ENCODE peak calls at places on chromosomes 2 and 18, in seven cellular contexts. I, H, Q, O, V, U and B are unnamed samples.

GRCh38 chr2:119756837-119757236 is 2.9 kb upstream of the PTPN4 start:
- DNase-seq in H (peak), U (no peak), I (no peak), Q (no peak), V (peak), O (peak), B (peak)

GRCh38 chr2:95025406-95026319 is at the start of gene MAL:
- DNase-seq in Q (no peak), U (no peak), V (no peak), O (peak), H (no peak), I (peak), B (no peak)

GRCh38 chr2:126653102-126653501 is 2.9 kb upstream of the GYPC start:
- DNase-seq in U (no peak), V (no peak), I (no peak), O (no peak), H (no peak), Q (no peak), B (no peak)

GRCh38 chr2:98915751-98916358 is 20.2 kb downstream of the CRACDL start:
- DNase-seq in H (no peak), Q (no peak), I (no peak), V (peak), O (no peak), U (no peak), B (no peak)

GRCh38 chr2:110115291-110116032 is at the start of gene MALL:
- DNase-seq in U (no peak), V (peak), I (peak), H (peak), Q (no peak), O (peak), B (no peak)

GRCh38 chr2:187994464-187995331 is 297.0 kb upstream of the GULP1 start:
- DNase-seq in U (no peak), H (no peak), I (no peak), V (peak), Q (no peak), O (no peak), B (no peak)

GRCh38 chr18:36348971-36349417 is 51.5 kb downstream of the FHOD3 start:
- DNase-seq in O (peak), I (no peak), Q (no peak), H (no peak), U (no peak), V (no peak), B (no peak)

GRCh38 chr18:31190919-31191318 is 28.3 kb upstream of the DSC1 start:
- DNase-seq in H (no peak), Q (no peak), O (no peak), I (no peak), U (no peak), V (no peak), B (no peak)

GRCh38 chr2:160871096-160871495 is 289.1 kb upstream of the TANK start:
- DNase-seq in O (peak), V (peak), I (peak), U (no peak), Q (no peak), H (no peak), B (peak)

GRCh38 chr2:44533508-44533907 is 171.8 kb downstream of the CAMKMT start:
- DNase-seq in U (no peak), O (no peak), Q (no peak), H (no peak), I (no peak), V (no peak), B (no peak)

GRCh38 chr2:69946351-69947077 is 14.9 kb downstream of the ASPRV1 start:
- DNase-seq in Q (peak), U (no peak), H (peak), I (peak), O (no peak), V (peak), B (peak)

GRCh38 chr2:187497858-187498463 is 49.9 kb upstream of the CALCRL start:
- DNase-seq in Q (peak), I (peak), H (peak), V (peak), O (no peak), U (no peak), B (no peak)

GRCh38 chr2:172408143-172408766 is 19.1 kb upstream of the ITGA6 start:
- DNase-seq in O (no peak), U (no peak), V (no peak), H (no peak), I (no peak), Q (no peak), B (no peak)

GRCh38 chr2:189350515-189351209 is 90.6 kb upstream of the WDR75 start:
- DNase-seq in I (no peak), U (peak), V (peak), Q (no peak), H (no peak), O (no peak), B (peak)

GRCh38 chr18:5238371-5238758 is 41.3 kb upstream of the AKAIN1 start:
- DNase-seq in O (peak), I (peak), U (no peak), V (peak), H (no peak), Q (peak), B (no peak)

GRCh38 chr2:225494100-225494459 is 94.6 kb downstream of the NYAP2 start:
- DNase-seq in O (no peak), I (no peak), U (no peak), H (no peak), Q (no peak), V (no peak), B (peak)

GRCh38 chr2:182404102-182404501 is 22.7 kb downstream of the PDE1A start:
- DNase-seq in I (peak), H (no peak), O (no peak), Q (no peak), U (no peak), V (no peak), B (peak)

GRCh38 chr2:28678175-28678855 is 73.3 kb upstream of the PPP1CB start:
- DNase-seq in H (no peak), U (no peak), Q (no peak), I (no peak), O (no peak), V (no peak), B (no peak)

GRCh38 chr18:49967914-49968313 is 154.6 kb upstream of the ACAA2 start:
- DNase-seq in H (no peak), U (no peak), I (no peak), O (no peak), V (no peak), Q (no peak), B (no peak)

GRCh38 chr2:135890830-135891229 is 14.6 kb upstream of the MCM6 start:
- DNase-seq in I (no peak), H (no peak), U (no peak), O (no peak), V (no peak), Q (no peak), B (no peak)

GRCh38 chr2:225668606-225669266 is 269.2 kb downstream of the NYAP2 start:
- DNase-seq in H (peak), O (no peak), V (peak), U (peak), I (peak), Q (peak), B (peak)

GRCh38 chr2:69634197-69634821 is 9.2 kb downstream of the AAK1 start:
- DNase-seq in O (no peak), H (no peak), U (no peak), V (no peak), Q (no peak), I (no peak), B (no peak)

GRCh38 chr2:215498411-215498810 is 62.5 kb upstream of the FN1 start:
- DNase-seq in O (no peak), U (no peak), I (peak), V (no peak), H (no peak), Q (no peak), B (peak)

GRCh38 chr2:35508601-35509000 is 847.0 kb upstream of the CRIM1 start:
- DNase-seq in O (no peak), U (no peak), H (no peak), V (no peak), I (no peak), Q (no peak), B (no peak)

GRCh38 chr2:100964222-100964621 is 37.9 kb upstream of the RPL31 start:
- DNase-seq in O (no peak), H (no peak), Q (no peak), V (no peak), U (no peak), I (no peak), B (no peak)

GRCh38 chr2:111900859-111901258 is 2.5 kb downstream of the MERTK start:
- DNase-seq in O (no peak), U (no peak), V (no peak), I (peak), Q (peak), H (no peak), B (no peak)

GRCh38 chr2:25176541-25177368 is 8.4 kb upstream of the POMC start:
- DNase-seq in U (no peak), I (no peak), H (no peak), Q (no peak), V (no peak), O (no peak), B (no peak)

GRCh38 chr18:11695736-11696135 is 6.7 kb downstream of the GNAL start:
- DNase-seq in U (no peak), H (no peak), V (no peak), I (no peak), O (no peak), Q (no peak), B (no peak)

GRCh38 chr2:112482309-112483046 is 522 bp downstream of the TTL start:
- DNase-seq in Q (peak), I (peak), O (peak), H (no peak), V (peak), U (no peak), B (no peak)

GRCh38 chr2:134406311-134406710 is 152.4 kb downstream of the MGAT5 start:
- DNase-seq in I (no peak), V (no peak), O (no peak), Q (no peak), U (no peak), H (no peak), B (no peak)

DNA sequence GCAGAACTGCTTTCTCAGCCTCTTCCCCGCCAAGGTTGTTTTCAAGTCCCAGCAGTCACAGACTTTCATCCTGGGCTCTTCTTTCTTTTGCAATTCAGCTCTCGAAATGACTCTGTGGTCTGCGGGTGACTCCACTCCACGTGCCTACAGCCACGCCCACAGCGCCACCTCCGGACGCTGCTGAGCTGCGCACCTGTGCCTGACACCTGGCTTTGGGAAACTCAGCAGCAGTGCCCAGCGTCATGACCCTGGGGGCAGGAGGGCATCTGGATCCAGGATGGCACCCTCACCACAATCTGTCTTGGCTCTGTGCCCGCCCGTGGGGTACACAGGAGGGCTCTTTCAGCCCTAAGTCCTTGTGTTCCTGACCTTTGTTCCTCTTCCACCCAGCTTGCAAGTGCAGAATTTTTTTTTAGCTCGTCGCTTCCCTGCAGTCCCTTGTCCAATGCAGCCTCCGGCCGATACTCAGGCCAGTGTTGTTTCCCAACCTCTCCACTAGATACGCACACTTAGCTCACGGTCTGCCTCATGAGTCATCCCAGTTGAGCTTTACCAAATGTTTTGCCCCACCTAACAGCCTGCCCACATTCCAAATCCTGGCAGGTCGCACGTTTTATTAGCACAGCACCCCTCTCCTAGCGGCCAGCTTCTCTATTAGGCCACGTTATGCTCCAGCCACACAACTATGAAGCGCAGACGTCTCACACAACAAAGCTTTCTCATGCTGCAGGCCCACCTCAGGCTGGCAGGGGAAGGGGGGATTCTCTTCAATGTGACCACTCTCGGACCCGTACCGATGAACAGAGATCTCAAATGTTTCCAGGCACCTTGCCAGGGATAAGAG is 6.5 kb upstream of the CAPN10 start:
- DNase-seq in Q (peak), U (no peak), I (peak), O (no peak), H (peak), V (peak), B (no peak)
- TF ChIP-seq CTCF in Q (peak), U (no peak), I (no peak), O (peak), H (peak), V (peak), B (no peak)

GRCh38 chr18:22710628-22711380 is 222.3 kb upstream of the RBBP8 start:
- DNase-seq in Q (no peak), I (peak), H (no peak), O (peak), V (peak), U (no peak), B (no peak)
- H3K4me3 ChIP-seq in Q (no peak), I (peak), H (no peak), O (peak), V (peak), U (peak), B (peak)

GRCh38 chr2:1898461-1899395 is 154.4 kb upstream of the PXDN start:
- DNase-seq in O (no peak), Q (no peak), I (no peak), U (no peak), H (no peak), V (no peak), B (no peak)

GRCh38 chr2:1899396-1899730 is 155.0 kb upstream of the PXDN start:
- DNase-seq in H (no peak), O (no peak), I (no peak), Q (no peak), U (no peak), V (no peak), B (no peak)

DNA sequence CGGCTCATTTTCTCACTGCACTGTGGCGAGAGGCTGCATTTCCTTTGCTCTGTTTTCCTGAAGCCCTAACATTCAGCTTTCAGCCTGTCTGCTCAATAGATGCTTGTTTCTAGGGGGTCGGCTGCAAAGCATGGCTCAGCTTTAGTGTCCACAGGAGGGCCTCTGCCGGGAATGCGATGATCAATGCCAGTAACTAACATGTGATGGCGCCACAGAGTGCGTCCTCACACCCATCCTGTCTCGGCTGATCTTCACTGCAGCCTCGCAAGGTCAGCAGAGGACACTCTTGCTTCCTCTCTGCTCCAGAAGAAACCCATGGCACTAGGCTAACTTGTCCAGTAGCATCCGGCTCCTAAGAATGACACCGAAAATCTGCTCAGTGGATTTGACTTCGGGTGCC is 156.4 kb upstream of the PXDN start:
- DNase-seq in U (no peak), V (no peak), O (no peak), I (no peak), Q (no peak), H (no peak), B (no peak)
- TF ChIP-seq CTCF in U (no peak), V (no peak), O (no peak), I (no peak), Q (no peak), H (peak), B (no peak)

GRCh38 chr2:238158018-238158806 is 558 bp upstream of the ERFE start:
- DNase-seq in O (peak), V (no peak), H (no peak), I (no peak), Q (no peak), U (no peak), B (no peak)
- H3K4me3 ChIP-seq in O (no peak), V (peak), H (no peak), I (peak), Q (no peak), U (peak), B (no peak)